ENCODE peak calls at places on chromosome 7, in six cellular contexts. F is HEK293T; H is effector memory CD4-positive, alpha-beta T cell; V is CD8-positive, alpha-beta memory T cell; G is cardiac fibroblast; K is IMR-90. W is an unnamed sample.

GRCh38 chr7:137970263-137970975 is 31.5 kb downstream of the CREB3L2 start:
- DNase-seq in H (no peak), V (no peak), K (peak; percentile 85), G (peak; percentile 83), F (no peak), W (no peak)

GRCh38 chr7:4738711-4739527 is 36.5 kb upstream of the AP5Z1 start:
- DNase-seq in H (no peak), G (peak; percentile 93), K (peak; percentile 95), F (no peak), V (no peak), W (no peak)

GRCh38 chr7:25795824-25796235 is 356.2 kb upstream of the NFE2L3 start:
- DNase-seq in V (no peak), G (peak; percentile 18), H (no peak), K (peak; percentile 52), F (no peak), W (no peak)

GRCh38 chr7:45182856-45183710 is 25.5 kb downstream of the RAMP3 start:
- DNase-seq in H (no peak), F (no peak), V (no peak), G (no peak), K (no peak), W (no peak)

GRCh38 chr7:121344093-121344492 is 15.3 kb downstream of the WNT16 start:
- DNase-seq in V (no peak), G (no peak), H (no peak), K (no peak), F (no peak), W (no peak)

GRCh38 chr7:119720541-119720940 is 552.4 kb upstream of the KCND2 start:
- DNase-seq in K (peak; percentile 84), V (no peak), G (peak; percentile 87), F (no peak), H (no peak), W (no peak)

GRCh38 chr7:378551-379455 is 88.8 kb downstream of the FOXL3 start:
- DNase-seq in V (peak; percentile 46), H (no peak), F (no peak), K (no peak), G (no peak), W (no peak)

GRCh38 chr7:43873300-43873699 is 4.0 kb upstream of the MRPS24 start:
- DNase-seq in G (peak; percentile 76), H (no peak), K (peak; percentile 87), V (no peak), F (no peak), W (no peak)

GRCh38 chr7:134712196-134712595 is 65.5 kb downstream of the BPGM start:
- DNase-seq in H (no peak), V (no peak), F (no peak), G (no peak), K (no peak), W (no peak)

GRCh38 chr7:30475580-30475979 is 3.0 kb downstream of the NOD1 start:
- DNase-seq in G (no peak), K (no peak), H (no peak), F (no peak), V (no peak), W (no peak)

GRCh38 chr7:136018104-136018503 is 40.9 kb upstream of the MTPN start:
- DNase-seq in G (no peak), V (no peak), F (no peak), H (no peak), K (peak; percentile 16), W (no peak)

GRCh38 chr7:66669088-66669487 is 40.4 kb downstream of the KCTD7 start:
- DNase-seq in K (no peak), H (no peak), V (no peak), F (no peak), G (no peak), W (no peak)

GRCh38 chr7:22561356-22561755 is 61.4 kb upstream of the STEAP1B start:
- DNase-seq in K (peak; percentile 100), G (peak; percentile 99), H (no peak), F (no peak), V (no peak), W (peak; percentile 56)

GRCh38 chr7:28840515-28841125 is 117.5 kb downstream of the TRIL start:
- DNase-seq in V (no peak), H (no peak), K (no peak), F (peak; percentile 32), G (peak; percentile 19), W (no peak)

GRCh38 chr7:81789406-81790139 is 19.7 kb upstream of the HGF start:
- DNase-seq in K (peak; percentile 36), H (no peak), F (no peak), V (no peak), G (peak; percentile 40), W (no peak)

GRCh38 chr7:39667354-39667923 is 44.1 kb downstream of the RALA start:
- DNase-seq in V (no peak), F (peak; percentile 22), H (no peak), K (no peak), G (peak; percentile 49), W (no peak)

GRCh38 chr7:74311305-74311744 is 22.1 kb downstream of the CLIP2 start:
- DNase-seq in F (no peak), H (no peak), V (no peak), K (peak; percentile 68), G (no peak), W (no peak)

GRCh38 chr7:135901585-135902540 is 75.3 kb downstream of the MTPN start:
- DNase-seq in K (no peak), F (no peak), V (no peak), H (no peak), G (no peak), W (no peak)

GRCh38 chr7:41842956-41843355 is 140.1 kb upstream of the INHBA start:
- DNase-seq in K (no peak), V (no peak), H (no peak), G (no peak), F (no peak), W (no peak)

GRCh38 chr7:84855758-84856157 is 331.1 kb downstream of the SEMA3D start:
- DNase-seq in H (no peak), G (no peak), V (no peak), F (no peak), K (no peak), W (no peak)

GRCh38 chr7:103637726-103638125 is 191.7 kb upstream of the SLC26A5 start:
- DNase-seq in K (peak; percentile 83), F (no peak), H (no peak), G (no peak), V (no peak), W (no peak)

GRCh38 chr7:108637049-108637621 is 67.5 kb downstream of the DNAJB9 start:
- DNase-seq in G (no peak), V (no peak), H (no peak), K (no peak), F (no peak), W (no peak)